ENCODE peak calls at places on chromosome 7, in eight cellular contexts. One of them, this sample, is unnamed.

GRCh38 chr7:151374726-151375125 is 33.1 kb downstream of the NUB1 start:
- DNase-seq in HuH-7.5: no peak
- DNase-seq in NCI-H1105: no peak
- DNase-seq in HT1080: no peak
- DNase-seq in GM13976: no peak
- DNase-seq in fibroblast of mammary gland: no peak
- DNase-seq in ovary: no peak
- DNase-seq in fibroblast of the conjunctiva: no peak
- DNase-seq in this sample: no peak

GRCh38 chr7:94301024-94301588 is 93.6 kb upstream of the COL1A2 start:
- DNase-seq in GM13976: no peak
- DNase-seq in NCI-H1105: no peak
- DNase-seq in fibroblast of mammary gland: peak
- DNase-seq in ovary: peak
- DNase-seq in fibroblast of the conjunctiva: peak
- DNase-seq in HT1080: peak
- DNase-seq in HuH-7.5: peak
- DNase-seq in this sample: peak

GRCh38 chr7:74051629-74052410 is 23.8 kb downstream of the ELN start:
- DNase-seq in NCI-H1105: peak
- DNase-seq in fibroblast of mammary gland: peak
- DNase-seq in GM13976: no peak
- DNase-seq in ovary: peak
- DNase-seq in fibroblast of the conjunctiva: no peak
- DNase-seq in HT1080: peak
- DNase-seq in HuH-7.5: peak
- DNase-seq in this sample: no peak

GRCh38 chr7:28768577-28769147 is 189.5 kb downstream of the TRIL start:
- DNase-seq in NCI-H1105: peak
- DNase-seq in ovary: no peak
- DNase-seq in fibroblast of the conjunctiva: no peak
- DNase-seq in HT1080: peak
- DNase-seq in fibroblast of mammary gland: peak
- DNase-seq in HuH-7.5: no peak
- DNase-seq in GM13976: peak
- DNase-seq in this sample: peak

GRCh38 chr7:44607141-44608068 is 978 bp downstream of the OGDH start:
- DNase-seq in GM13976: no peak
- DNase-seq in HT1080: no peak
- DNase-seq in HuH-7.5: no peak
- DNase-seq in ovary: no peak
- DNase-seq in NCI-H1105: no peak
- DNase-seq in fibroblast of the conjunctiva: no peak
- DNase-seq in fibroblast of mammary gland: no peak
- DNase-seq in this sample: no peak

GRCh38 chr7:108452707-108453106 is 3.5 kb downstream of the NRCAM start:
- DNase-seq in NCI-H1105: no peak
- DNase-seq in HT1080: peak
- DNase-seq in ovary: no peak
- DNase-seq in GM13976: peak
- DNase-seq in HuH-7.5: peak
- DNase-seq in fibroblast of the conjunctiva: no peak
- DNase-seq in fibroblast of mammary gland: peak
- DNase-seq in this sample: peak

GRCh38 chr7:22576941-22577927 is 77.2 kb upstream of the STEAP1B start:
- DNase-seq in GM13976: no peak
- DNase-seq in fibroblast of mammary gland: peak
- DNase-seq in fibroblast of the conjunctiva: peak
- DNase-seq in NCI-H1105: no peak
- DNase-seq in HT1080: peak
- DNase-seq in ovary: no peak
- DNase-seq in HuH-7.5: no peak
- DNase-seq in this sample: peak

GRCh38 chr7:21941570-21942224 is 4.0 kb downstream of the CDCA7L start:
- DNase-seq in NCI-H1105: no peak
- DNase-seq in ovary: no peak
- DNase-seq in HuH-7.5: no peak
- DNase-seq in GM13976: peak
- DNase-seq in fibroblast of mammary gland: peak
- DNase-seq in fibroblast of the conjunctiva: no peak
- DNase-seq in HT1080: no peak
- DNase-seq in this sample: no peak

GRCh38 chr7:145036592-145037386 is 200.9 kb upstream of the TPK1 start:
- DNase-seq in HT1080: peak
- DNase-seq in fibroblast of mammary gland: peak
- DNase-seq in NCI-H1105: peak
- DNase-seq in HuH-7.5: no peak
- DNase-seq in ovary: no peak
- DNase-seq in fibroblast of the conjunctiva: peak
- DNase-seq in GM13976: peak
- DNase-seq in this sample: peak

GRCh38 chr7:105010538-105011523 is 3.2 kb upstream of the KMT2E start:
- DNase-seq in ovary: no peak
- DNase-seq in HT1080: no peak
- DNase-seq in HuH-7.5: no peak
- DNase-seq in GM13976: no peak
- DNase-seq in fibroblast of mammary gland: peak
- DNase-seq in NCI-H1105: no peak
- DNase-seq in fibroblast of the conjunctiva: no peak
- DNase-seq in this sample: peak

GRCh38 chr7:3942778-3943177 is 641.7 kb downstream of the SDK1 start:
- DNase-seq in HuH-7.5: no peak
- DNase-seq in ovary: no peak
- DNase-seq in NCI-H1105: no peak
- DNase-seq in GM13976: no peak
- DNase-seq in fibroblast of mammary gland: no peak
- DNase-seq in HT1080: no peak
- DNase-seq in fibroblast of the conjunctiva: no peak
- DNase-seq in this sample: no peak

GRCh38 chr7:100680589-100681271 is 7.2 kb downstream of the GNB2 start:
- DNase-seq in GM13976: peak
- DNase-seq in HT1080: no peak
- DNase-seq in NCI-H1105: no peak
- DNase-seq in HuH-7.5: no peak
- DNase-seq in fibroblast of mammary gland: peak
- DNase-seq in fibroblast of the conjunctiva: no peak
- DNase-seq in ovary: peak
- DNase-seq in this sample: no peak

GRCh38 chr7:155885162-155886160 is 73.2 kb upstream of the SHH start:
- DNase-seq in HuH-7.5: no peak
- DNase-seq in fibroblast of the conjunctiva: peak
- DNase-seq in HT1080: peak
- DNase-seq in ovary: no peak
- DNase-seq in GM13976: no peak
- DNase-seq in NCI-H1105: no peak
- DNase-seq in fibroblast of mammary gland: peak
- DNase-seq in this sample: peak

GRCh38 chr7:378551-379455 is 88.8 kb downstream of the FOXL3 start:
- DNase-seq in fibroblast of the conjunctiva: no peak
- DNase-seq in ovary: no peak
- DNase-seq in NCI-H1105: no peak
- DNase-seq in HT1080: no peak
- DNase-seq in HuH-7.5: no peak
- DNase-seq in fibroblast of mammary gland: no peak
- DNase-seq in GM13976: no peak
- DNase-seq in this sample: no peak

GRCh38 chr7:19009936-19010280 is 107.5 kb downstream of the TWIST1 start:
- DNase-seq in GM13976: no peak
- DNase-seq in fibroblast of the conjunctiva: no peak
- DNase-seq in fibroblast of mammary gland: no peak
- DNase-seq in NCI-H1105: no peak
- DNase-seq in ovary: no peak
- DNase-seq in HuH-7.5: no peak
- DNase-seq in HT1080: no peak
- DNase-seq in this sample: peak

GRCh38 chr7:98227939-98228338 is 16.7 kb downstream of the BHLHA15 start:
- DNase-seq in HuH-7.5: peak
- DNase-seq in NCI-H1105: no peak
- DNase-seq in fibroblast of mammary gland: no peak
- DNase-seq in GM13976: no peak
- DNase-seq in fibroblast of the conjunctiva: no peak
- DNase-seq in ovary: no peak
- DNase-seq in HT1080: no peak
- DNase-seq in this sample: no peak

GRCh38 chr7:12719141-12719919 is 31.9 kb downstream of the ARL4A start:
- DNase-seq in HuH-7.5: no peak
- DNase-seq in ovary: no peak
- DNase-seq in GM13976: no peak
- DNase-seq in HT1080: peak
- DNase-seq in NCI-H1105: no peak
- DNase-seq in fibroblast of the conjunctiva: peak
- DNase-seq in fibroblast of mammary gland: peak
- DNase-seq in this sample: peak

This sample was measured in adipocyte.